ENCODE peak calls at places on chromosomes 2 and 18, in six cellular contexts. T is fibroblast of lung, S is AG04450, W is right lobe of liver, P is GM06990, M is stomach. Y is an unnamed sample.

GRCh38 chr2:149065236-149065635 is 26.7 kb downstream of the LYPD6B start:
- DNase-seq in S (no peak), T (peak; percentile 32), P (no peak), M (no peak), W (no peak), Y (no peak)

GRCh38 chr18:2914844-2915243 is 68.0 kb downstream of the EMILIN2 start:
- DNase-seq in T (peak; percentile 57), P (no peak), S (no peak), M (no peak), W (no peak), Y (peak; percentile 78)

GRCh38 chr2:7670905-7671304 is 753.7 kb downstream of the RNF144A start:
- DNase-seq in T (no peak), W (no peak), S (no peak), M (no peak), P (no peak), Y (no peak)

GRCh38 chr2:217937446-217937845 is 65.3 kb downstream of the TNS1 start:
- DNase-seq in P (no peak), M (peak; percentile 47), T (no peak), S (no peak), W (no peak), Y (no peak)

GRCh38 chr18:12092398-12093229 is 1.0 kb upstream of the ANKRD62 start:
- DNase-seq in T (no peak), W (peak; percentile 79), M (no peak), P (no peak), S (no peak), Y (no peak)

GRCh38 chr2:241808701-241809382 is at the start of gene NEU4:
- DNase-seq in W (peak; percentile 91), S (no peak), T (no peak), P (no peak), M (no peak), Y (no peak)

GRCh38 chr2:106277426-106277825 is 83.3 kb upstream of the UXS1 start:
- DNase-seq in W (no peak), T (no peak), S (no peak), M (no peak), P (no peak), Y (no peak)

GRCh38 chr2:84971799-84972790 is 1.1 kb downstream of the KCMF1 start:
- DNase-seq in S (no peak), W (peak; percentile 56), P (peak; percentile 79), M (peak; percentile 57), T (peak; percentile 34), Y (peak; percentile 88)

GRCh38 chr18:56841836-56842235 is 190.7 kb downstream of the WDR7 start:
- DNase-seq in P (no peak), T (no peak), W (no peak), S (no peak), M (no peak), Y (no peak)

GRCh38 chr2:100632021-100632420 is 69.2 kb downstream of the PDCL3 start:
- DNase-seq in M (no peak), W (no peak), S (no peak), T (no peak), P (no peak), Y (peak; percentile 44)

GRCh38 chr18:25875574-25875973 is 214.8 kb downstream of the SS18 start:
- DNase-seq in M (no peak), T (peak; percentile 20), W (no peak), P (no peak), S (no peak), Y (no peak)

GRCh38 chr18:64919971-64920370 is 771.1 kb upstream of the LINC00305 start:
- DNase-seq in S (no peak), T (no peak), M (no peak), P (no peak), W (no peak), Y (no peak)

GRCh38 chr18:26863122-26863879 is 2.2 kb downstream of the AQP4 start:
- DNase-seq in P (no peak), S (no peak), W (peak; percentile 89), T (no peak), M (peak; percentile 92), Y (no peak)

GRCh38 chr18:12328179-12328823 is 20.3 kb downstream of the TUBB6 start:
- DNase-seq in S (no peak), M (no peak), W (no peak), P (no peak), T (no peak), Y (no peak)

GRCh38 chr18:48719988-48720654 is 181.3 kb downstream of the CTIF start:
- DNase-seq in P (no peak), T (no peak), W (no peak), S (peak; percentile 27), M (no peak), Y (no peak)

GRCh38 chr2:236286866-236287545 is 22.8 kb upstream of the ASB18 start:
- DNase-seq in W (no peak), M (no peak), P (no peak), T (no peak), S (no peak), Y (peak; percentile 67)

GRCh38 chr2:18791172-18791797 is 201.9 kb upstream of the NT5C1B start:
- DNase-seq in P (no peak), W (no peak), T (peak; percentile 37), M (no peak), S (peak; percentile 15), Y (no peak)

GRCh38 chr2:130349174-130349573 is 6.5 kb downstream of the IMP4 start:
- DNase-seq in W (no peak), P (no peak), T (no peak), S (no peak), M (no peak), Y (no peak)

GRCh38 chr2:217162533-217162932 is 302.7 kb upstream of the TNP1 start:
- DNase-seq in T (peak; percentile 97), P (peak; percentile 52), M (no peak), S (peak; percentile 93), W (no peak), Y (no peak)

GRCh38 chr18:79246309-79247108 is 149.2 kb upstream of the NFATC1 start:
- DNase-seq in P (peak; percentile 82), W (peak; percentile 67), M (peak; percentile 73), S (peak; percentile 15), T (peak; percentile 66), Y (peak; percentile 92)

GRCh38 chr2:165434865-165435500 is 34.5 kb upstream of the CSRNP3 start:
- DNase-seq in S (no peak), P (no peak), M (no peak), W (no peak), T (no peak), Y (no peak)

GRCh38 chr2:176423819-176424218 is 154.6 kb downstream of the MTX2 start:
- DNase-seq in T (no peak), M (no peak), W (no peak), S (no peak), P (no peak), Y (no peak)

GRCh38 chr2:239225921-239226561 is 174.8 kb downstream of the HDAC4 start:
- DNase-seq in T (peak; percentile 69), P (no peak), S (peak; percentile 60), W (peak; percentile 40), M (peak; percentile 21), Y (no peak)

GRCh38 chr2:120317180-120317533 is 28.8 kb upstream of the INHBB start:
- DNase-seq in P (no peak), S (no peak), T (no peak), W (no peak), M (no peak), Y (no peak)

GRCh38 chr2:70046534-70046933 is 40.7 kb upstream of the PCBP1 start:
- DNase-seq in M (no peak), P (no peak), T (no peak), W (peak; percentile 49), S (no peak), Y (no peak)
- TF ChIP-seq CTCF in M (no peak), P (no peak), T (no peak), W (no peak), S (no peak), Y (no peak)

GRCh38 chr2:133586978-133587377 is 18.7 kb upstream of the NCKAP5 start:
- DNase-seq in S (no peak), M (no peak), W (no peak), P (no peak), T (no peak), Y (no peak)

GRCh38 chr2:133576714-133577113 is 8.5 kb upstream of the NCKAP5 start:
- DNase-seq in S (no peak), W (no peak), P (no peak), M (no peak), T (no peak), Y (no peak)

GRCh38 chr2:133579295-133579694 is 11.0 kb upstream of the NCKAP5 start:
- DNase-seq in S (peak; percentile 27), W (peak; percentile 84), M (peak; percentile 61), T (peak; percentile 80), P (no peak), Y (no peak)

DNA sequence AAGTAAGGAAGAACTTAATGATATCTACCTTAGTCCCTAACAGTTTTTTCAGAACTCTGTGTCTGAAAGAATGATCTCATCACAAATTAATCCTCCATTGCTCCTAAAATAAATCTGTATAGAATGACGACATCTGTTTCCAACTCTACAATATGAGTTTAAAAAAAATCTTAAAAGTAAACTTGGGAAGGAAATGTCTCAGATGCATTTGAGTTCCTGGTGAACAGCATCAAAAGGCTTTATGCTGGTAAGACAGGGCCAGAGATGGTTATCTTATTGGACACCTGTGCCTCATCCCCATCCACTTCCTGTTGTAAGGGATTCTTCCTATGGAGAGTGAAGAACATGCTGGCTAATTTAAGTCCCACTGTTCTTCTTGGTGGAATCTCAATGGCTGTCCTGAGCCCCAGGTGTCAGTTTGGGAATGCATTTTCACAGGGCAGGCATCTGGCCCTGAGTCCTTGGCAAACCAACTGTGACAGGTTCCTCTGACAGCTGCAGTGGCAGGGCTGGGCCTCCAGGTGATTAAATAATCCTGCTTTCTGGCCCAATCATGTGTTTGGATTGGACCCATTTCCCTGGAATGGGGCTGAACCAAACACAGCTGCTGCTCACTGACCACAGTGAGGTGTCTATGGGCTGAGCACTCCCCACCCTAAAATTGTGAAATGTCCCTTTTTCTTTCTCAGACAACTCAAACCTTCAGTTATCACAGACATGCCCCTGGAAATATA is 12.9 kb upstream of the NCKAP5 start:
- DNase-seq in M (no peak), P (no peak), S (peak; percentile 36), W (peak; percentile 71), T (peak; percentile 55), Y (no peak)
- TF ChIP-seq CTCF in M (no peak), P (no peak), S (no peak), W (peak; percentile 14), T (no peak), Y (no peak)

DNA sequence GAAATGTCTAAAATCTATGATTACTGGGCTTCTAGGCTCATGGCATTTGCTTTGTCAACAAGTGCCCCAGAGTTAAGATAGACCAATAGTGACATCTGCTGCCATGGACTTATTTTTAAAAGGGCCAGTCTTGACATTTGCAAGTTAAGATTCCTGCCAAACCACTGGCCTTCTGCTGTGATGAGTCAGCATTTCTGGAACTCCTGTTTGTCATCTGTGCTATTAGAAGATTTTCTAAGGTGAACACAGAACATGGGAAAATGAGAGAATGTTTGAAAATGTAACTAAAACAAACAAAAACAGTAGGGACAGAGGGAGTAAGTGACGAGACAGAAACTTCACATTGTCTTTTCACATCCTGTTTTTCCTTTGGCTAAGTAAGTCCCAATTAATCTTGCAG is 93.7 kb upstream of the WDR75 start:
- DNase-seq in W (peak; percentile 46), T (peak; percentile 98), S (peak; percentile 88), M (no peak), P (no peak), Y (no peak)
- TF ChIP-seq CTCF in W (peak; percentile 20), T (peak; percentile 37), S (peak; percentile 18), M (no peak), P (no peak), Y (peak; percentile 73)

DNA sequence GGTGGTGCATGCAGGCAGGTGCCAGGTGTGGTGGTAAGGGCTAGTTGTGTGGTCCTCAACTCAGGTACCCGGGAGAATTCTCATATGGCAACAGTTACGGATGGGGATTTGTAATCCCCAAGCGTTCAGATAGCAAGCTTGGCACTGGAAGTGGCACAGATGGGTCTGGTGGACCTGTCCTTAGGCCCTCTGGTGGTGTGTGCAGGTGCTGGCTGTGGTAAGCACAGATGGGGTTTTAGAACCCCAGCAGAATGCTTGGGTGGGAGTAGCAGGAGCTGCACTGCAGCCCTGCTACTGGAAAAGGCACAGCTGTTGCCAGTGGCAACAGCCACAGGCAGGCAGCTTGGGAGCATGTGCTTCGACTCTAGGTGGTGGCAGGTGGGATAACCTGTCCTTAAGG is 948.2 kb upstream of the FAM98A start:
- DNase-seq in M (no peak), T (no peak), S (no peak), W (no peak), P (no peak), Y (no peak)
- TF ChIP-seq CTCF in M (no peak), T (no peak), S (no peak), W (no peak), P (no peak), Y (no peak)

Y was measured in osteocyte.